ENCODE peak calls at places on chromosomes 13 and 19, in five cellular contexts. M is Peyer's patch; R is frontal cortex; L is stimulated activated CD4-positive, alpha-beta T cell treated with anti-CD3 and anti-CD28 coated beads, TNF-alpha, amount 100 ng/mL, for 48 hours; H is naive thymus-derived CD4-positive, alpha-beta T cell. Y is an unnamed sample.
A peak's percentile ranks its signal among the peaks of the same experiment; 100 is the strongest.

GRCh38 chr13:86714495-86714894 is 915.3 kb upstream of the SLITRK6 start:
- DNase-seq in L (no peak), R (no peak), H (no peak), M (no peak), Y (no peak)

GRCh38 chr13:46721054-46721453 is 75.9 kb downstream of the ESD start:
- DNase-seq in H (peak; percentile 38), M (peak; percentile 37), L (peak; percentile 13), R (peak; percentile 6), Y (no peak)

GRCh38 chr13:73732350-73732749 is 401.9 kb downstream of the KLF12 start:
- DNase-seq in H (no peak), R (no peak), M (no peak), L (no peak), Y (no peak)

GRCh38 chr13:33274264-33274663 is 11.3 kb downstream of the STARD13 start:
- DNase-seq in R (no peak), M (no peak), L (no peak), H (no peak), Y (no peak)

GRCh38 chr13:98584668-98585397 is 7.9 kb upstream of the STK24 start:
- DNase-seq in H (no peak), R (no peak), M (no peak), L (no peak), Y (no peak)

GRCh38 chr19:16627194-16627927 is 643 bp downstream of the MED26 start:
- DNase-seq in R (no peak), L (no peak), H (no peak), M (no peak), Y (peak; percentile 72)

GRCh38 chr13:32443111-32443510 is 15.2 kb upstream of the N4BP2L1 start:
- DNase-seq in M (peak; percentile 45), L (no peak), R (no peak), H (peak; percentile 44), Y (no peak)

GRCh38 chr13:41917641-41918040 is 43.3 kb downstream of the VWA8 start:
- DNase-seq in H (peak; percentile 36), R (no peak), L (no peak), M (no peak), Y (no peak)

GRCh38 chr13:105702441-105702840 is 833.0 kb downstream of the EFNB2 start:
- DNase-seq in H (no peak), M (no peak), R (no peak), L (no peak), Y (no peak)

GRCh38 chr13:60696602-60697001 is 299.6 kb downstream of the TDRD3 start:
- DNase-seq in R (no peak), M (no peak), L (no peak), H (no peak), Y (no peak)

GRCh38 chr19:17871878-17872250 is at the start of gene SLC5A5:
- DNase-seq in R (no peak), M (no peak), H (peak; percentile 12), L (no peak), Y (no peak)

GRCh38 chr13:62643799-62644484 is 1228.3 kb upstream of the PCDH20 start:
- DNase-seq in M (no peak), R (no peak), L (no peak), H (no peak), Y (no peak)

GRCh38 chr19:1856698-1857603 is 6.4 kb downstream of the KLF16 start:
- DNase-seq in L (peak; percentile 50), R (peak; percentile 74), M (peak; percentile 85), H (no peak), Y (peak; percentile 96)

GRCh38 chr13:33278923-33279322 is 6.6 kb downstream of the STARD13 start:
- DNase-seq in H (no peak), L (no peak), M (no peak), R (no peak), Y (no peak)

GRCh38 chr13:73259061-73259908 is 200.5 kb downstream of the KLF5 start:
- DNase-seq in L (no peak), H (no peak), M (no peak), R (no peak), Y (no peak)

GRCh38 chr13:99087130-99087953 is 109.5 kb upstream of the DOCK9 start:
- DNase-seq in H (peak; percentile 92), R (peak; percentile 95), L (peak; percentile 91), M (peak; percentile 90), Y (peak; percentile 93)

GRCh38 chr19:47022541-47023447 is 3.2 kb downstream of the NPAS1 start:
- DNase-seq in L (no peak), R (no peak), H (no peak), M (no peak), Y (no peak)

GRCh38 chr13:104315606-104316005 is 1249.4 kb upstream of the SLC10A2 start:
- DNase-seq in H (no peak), L (no peak), R (no peak), M (no peak), Y (no peak)

Y was measured in mucosa of descending colon.